ENCODE peak calls at places on chromosomes 5 and 9, in four cellular contexts. U is heart right ventricle, L is cardiac fibroblast, R is kidney. Z is an unnamed sample.

GRCh38 chr9:81379655-81380054 is 309.7 kb downstream of the TLE1 start:
- DNase-seq in U (no peak), L (no peak), R (no peak), Z (no peak)

GRCh38 chr9:129007035-129007765 is 20.9 kb downstream of the SH3GLB2 start:
- DNase-seq in U (peak; percentile 53), L (no peak), R (peak; percentile 71), Z (no peak)

GRCh38 chr5:36876965-36877666 is 547 bp downstream of the NIPBL start:
- DNase-seq in U (peak; percentile 46), L (peak; percentile 70), R (peak; percentile 91), Z (peak; percentile 70)

GRCh38 chr5:55633574-55634203 is 78.4 kb downstream of the SLC38A9 start:
- DNase-seq in U (peak; percentile 69), L (peak; percentile 49), R (no peak), Z (no peak)

GRCh38 chr5:72692273-72692672 is 124.2 kb upstream of the TNPO1 start:
- DNase-seq in U (no peak), L (peak; percentile 35), R (no peak), Z (no peak)

GRCh38 chr5:139904566-139905400 is 109.2 kb downstream of the PSD2 start:
- DNase-seq in U (no peak), L (no peak), R (no peak), Z (peak; percentile 55)

GRCh38 chr5:144567416-144567770 is 396.7 kb downstream of the KCTD16 start:
- DNase-seq in U (no peak), L (no peak), R (no peak), Z (no peak)

GRCh38 chr5:10576790-10577189 is 12.9 kb downstream of the ANKRD33B start:
- DNase-seq in U (no peak), L (no peak), R (no peak), Z (no peak)

GRCh38 chr5:30030110-30030509 is 1163.4 kb upstream of the CDH6 start:
- DNase-seq in U (no peak), L (no peak), R (no peak), Z (no peak)

GRCh38 chr9:6214451-6214850 is 1.2 kb upstream of the IL33 start:
- DNase-seq in U (no peak), L (peak; percentile 65), R (no peak), Z (no peak)

GRCh38 chr5:66113160-66113559 is 30.9 kb upstream of the SREK1 start:
- DNase-seq in U (no peak), L (peak; percentile 23), R (no peak), Z (no peak)

GRCh38 chr5:65100846-65101678 is 332.3 kb downstream of the CWC27 start:
- DNase-seq in U (peak; percentile 59), L (peak; percentile 92), R (no peak), Z (peak; percentile 52)

GRCh38 chr9:87263291-87263690 is 234.4 kb upstream of the DAPK1 start:
- DNase-seq in U (no peak), L (no peak), R (peak; percentile 53), Z (peak; percentile 12)

GRCh38 chr5:80204808-80205614 is 50.8 kb downstream of the SERINC5 start:
- DNase-seq in U (peak; percentile 36), L (peak; percentile 78), R (no peak), Z (no peak)

GRCh38 chr9:101119206-101119819 is 90.8 kb downstream of the PLPPR1 start:
- DNase-seq in U (peak; percentile 31), L (peak; percentile 10), R (no peak), Z (peak; percentile 78)

GRCh38 chr9:91810286-91810905 is 139.6 kb downstream of the ROR2 start:
- DNase-seq in U (no peak), L (no peak), R (no peak), Z (no peak)

GRCh38 chr5:168714046-168714445 is 134.9 kb upstream of the PANK3 start:
- DNase-seq in U (no peak), L (peak; percentile 27), R (no peak), Z (no peak)

GRCh38 chr9:114037961-114038723 is 40.0 kb downstream of the AMBP start:
- DNase-seq in U (no peak), L (no peak), R (peak; percentile 85), Z (peak; percentile 59)

GRCh38 chr5:76133967-76134366 is 50.8 kb downstream of the SV2C start:
- DNase-seq in U (no peak), L (no peak), R (no peak), Z (no peak)

GRCh38 chr9:69346596-69347390 is 21.8 kb downstream of the ENTREP1 start:
- DNase-seq in U (no peak), L (no peak), R (no peak), Z (no peak)

GRCh38 chr9:5813837-5814236 is 19.1 kb downstream of the ERMP1 start:
- DNase-seq in U (no peak), L (no peak), R (no peak), Z (no peak)

GRCh38 chr5:80227979-80228596 is 27.8 kb downstream of the SERINC5 start:
- DNase-seq in U (no peak), L (no peak), R (no peak), Z (no peak)

GRCh38 chr9:133532937-133533668 is 1.4 kb upstream of the ADAMTSL2 start:
- DNase-seq in U (peak; percentile 83), L (peak; percentile 69), R (no peak), Z (peak; percentile 82)

GRCh38 chr5:2562036-2562435 is 189.4 kb downstream of the IRX2 start:
- DNase-seq in U (no peak), L (no peak), R (no peak), Z (no peak)

DNA sequence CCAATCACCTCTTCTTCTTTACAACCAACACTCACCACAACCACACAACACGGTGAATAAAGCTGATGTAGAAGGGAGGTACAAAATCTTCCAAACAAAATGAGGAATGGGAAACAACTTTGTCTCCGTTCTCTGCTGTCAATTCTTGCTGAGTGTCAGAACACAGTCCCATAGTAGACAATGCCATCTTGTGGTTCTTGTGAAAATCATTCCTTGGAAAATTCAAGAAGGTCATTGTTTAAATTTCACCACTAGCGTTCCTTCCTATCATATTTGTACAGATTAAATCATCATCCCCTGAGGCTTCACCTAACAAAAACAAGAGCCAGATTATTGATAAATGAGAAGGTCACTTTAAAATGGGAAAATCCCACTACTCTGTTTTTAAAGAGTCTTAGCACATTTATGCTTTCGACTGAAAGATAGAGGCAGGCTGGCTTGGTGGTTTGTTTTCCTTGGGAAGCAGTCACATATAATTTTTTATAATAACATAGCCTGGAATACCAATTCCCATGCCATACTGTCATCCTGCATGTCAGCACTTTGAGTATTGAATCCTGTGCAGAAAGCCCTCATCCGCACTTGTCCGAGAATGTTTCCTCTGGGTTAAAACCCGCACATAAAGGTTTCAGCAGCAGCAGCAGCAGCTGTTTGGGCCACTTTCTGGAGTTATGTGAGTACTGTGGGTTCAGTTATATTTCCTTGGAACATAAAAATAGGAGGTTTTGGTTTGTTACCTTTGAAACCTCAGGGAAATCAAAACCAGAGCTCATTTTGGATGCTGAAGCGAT is 395.0 kb upstream of the SMARCA2 start:
- DNase-seq in U (no peak), L (peak; percentile 1), R (no peak), Z (no peak)
- TF ChIP-seq CTCF in U (no peak), L (no peak), R (no peak), Z (no peak)

DNA sequence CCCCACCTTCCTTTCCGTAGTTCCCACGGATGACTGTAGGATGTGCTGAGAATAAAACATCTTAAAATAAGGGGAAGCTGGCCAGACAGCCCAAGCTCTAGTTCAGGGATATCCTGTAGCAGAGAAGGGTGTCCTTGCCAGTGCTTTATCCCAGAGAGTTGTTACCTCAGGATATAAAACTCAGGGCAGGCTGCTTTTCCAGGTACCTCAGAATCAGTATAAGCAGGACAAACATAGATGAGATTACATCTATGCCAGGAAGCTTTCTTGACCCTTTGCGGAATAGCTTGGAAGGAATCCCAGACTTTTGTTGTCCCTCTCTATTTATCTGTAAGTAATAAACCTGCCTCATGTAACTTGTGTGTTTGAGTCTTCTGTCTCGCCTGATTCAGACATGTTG is 565.7 kb downstream of the PRDM9 start:
- DNase-seq in U (no peak), L (no peak), R (no peak), Z (no peak)
- TF ChIP-seq CTCF in U (no peak), L (no peak), R (no peak), Z (no peak)

GRCh38 chr5:157130933-157131332 is 11.7 kb downstream of the MED7 start:
- DNase-seq in U (no peak), L (no peak), R (no peak), Z (no peak)

GRCh38 chr5:157137691-157138090 is 5.0 kb downstream of the MED7 start:
- DNase-seq in U (no peak), L (no peak), R (no peak), Z (no peak)

DNA sequence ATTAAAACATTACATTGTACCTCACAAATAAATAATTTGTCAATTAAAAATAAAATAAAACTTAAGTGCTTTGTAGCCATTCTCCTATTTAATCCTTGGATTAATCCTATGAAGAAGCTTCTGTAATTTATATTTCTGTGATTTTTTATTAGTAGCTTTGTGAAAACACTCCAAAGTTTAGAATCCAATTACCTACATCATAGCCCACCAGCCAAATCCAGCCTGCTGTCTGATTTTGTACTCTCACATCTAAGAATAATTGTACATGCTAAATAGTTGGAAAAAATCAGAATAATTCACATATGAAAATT is 10.4 kb downstream of the MED7 start:
- DNase-seq in U (no peak), L (no peak), R (no peak), Z (no peak)
- TF ChIP-seq CTCF in U (no peak), L (no peak), R (no peak), Z (no peak)

DNA sequence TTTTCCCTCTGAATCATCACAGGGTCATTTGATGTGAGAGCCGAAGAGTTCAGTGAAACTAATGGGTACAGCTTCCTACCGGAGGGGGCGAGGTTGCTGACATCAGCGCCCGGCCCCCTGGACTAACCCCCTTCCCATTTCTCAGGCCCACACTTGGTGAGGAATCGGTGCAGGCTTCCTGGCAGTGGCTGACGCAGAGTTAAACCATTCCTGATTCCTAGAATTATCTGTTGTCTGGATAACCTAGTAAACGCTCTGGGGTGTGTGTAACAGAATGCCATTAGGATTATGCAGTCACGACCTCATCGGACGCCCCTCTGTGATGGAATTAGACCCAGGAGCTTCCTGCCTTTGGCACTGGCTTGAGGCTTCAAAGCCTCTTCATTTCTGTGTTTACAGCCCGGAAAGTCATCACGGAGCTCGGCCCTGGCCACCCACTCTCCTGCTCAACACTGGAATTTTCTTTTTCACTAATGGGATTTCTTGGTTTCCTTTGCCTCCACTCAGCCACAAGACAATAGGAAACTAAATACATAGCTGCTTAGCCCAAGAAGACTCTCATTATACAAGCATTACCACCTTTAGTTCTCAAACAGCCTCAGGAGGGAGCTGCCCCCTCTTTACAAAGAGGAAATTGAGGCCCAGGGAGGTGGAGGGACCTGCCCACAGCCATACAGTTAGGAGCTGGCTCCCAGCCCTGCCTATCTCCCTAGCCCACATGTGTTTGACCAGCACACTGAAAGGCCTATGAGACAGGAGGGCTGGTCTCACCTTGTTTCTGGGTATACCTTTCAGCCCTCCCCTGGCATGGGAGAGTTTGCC is 61.3 kb upstream of the RPL26L1 start:
- DNase-seq in U (peak; percentile 55), L (peak; percentile 92), R (no peak), Z (peak; percentile 12)
- TF ChIP-seq CTCF in U (no peak), L (peak; percentile 7), R (no peak), Z (no peak)

DNA sequence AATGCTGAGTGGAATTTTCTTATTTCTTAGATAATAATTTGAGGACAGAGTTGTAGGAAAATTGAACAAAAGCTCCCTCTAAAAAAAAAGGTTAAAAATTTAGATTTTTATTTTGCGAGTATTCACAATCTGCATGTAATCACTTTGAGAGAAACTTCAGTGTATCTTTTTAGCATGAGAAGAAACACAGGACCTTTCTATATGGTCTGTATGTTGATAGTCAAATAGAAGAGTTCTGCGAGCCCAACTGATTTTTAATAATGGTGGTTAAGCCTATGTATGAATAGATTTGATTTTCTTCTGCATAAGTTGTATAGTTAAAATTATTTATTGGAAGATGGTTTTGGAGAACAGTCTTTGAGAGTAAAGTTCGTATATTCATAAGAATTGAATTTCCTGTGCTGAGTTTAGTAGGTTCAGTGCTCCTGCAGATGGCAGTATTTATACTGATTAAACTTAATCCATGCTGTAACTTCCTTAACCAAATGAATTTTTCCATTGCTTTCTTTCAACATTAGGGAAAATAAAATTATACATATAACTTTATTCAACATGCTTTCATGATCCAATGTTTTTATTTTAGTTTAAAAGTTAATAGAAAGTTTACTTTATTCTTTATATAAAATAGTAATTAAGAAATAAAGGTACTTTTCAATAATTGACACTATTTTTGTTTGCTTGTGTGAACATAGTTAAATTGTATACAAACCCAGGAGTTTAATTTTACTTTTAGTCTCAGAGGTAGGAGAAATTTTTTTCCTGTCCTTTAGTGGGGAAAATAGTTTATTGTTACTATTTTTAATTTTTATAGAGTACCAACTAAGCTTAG is 19.6 kb downstream of the TCERG1 start:
- DNase-seq in U (no peak), L (peak; percentile 50), R (no peak), Z (no peak)
- TF ChIP-seq CTCF in U (no peak), L (peak; percentile 57), R (peak; percentile 32), Z (peak; percentile 12)

Z was measured in nephron progenitor cell.